ENCODE peak calls at places on chromosomes 1 and 21, in four cellular contexts. M is H1, I is mesendoderm, Z is H9. C is an unnamed sample.

GRCh38 chr1:61247881-61248752 is 165.8 kb downstream of the NFIA start:
- DNase-seq in M (no peak), I (no peak), Z (no peak), C (no peak)

GRCh38 chr1:156238248-156238647 is 3.7 kb upstream of the BGLAP start:
- DNase-seq in Z (no peak), I (no peak), M (no peak), C (no peak)

GRCh38 chr1:43285269-43285986 is at the start of gene C1orf210:
- DNase-seq in M (peak; percentile 93), I (peak; percentile 87), Z (peak; percentile 96), C (no peak)

GRCh38 chr21:44892095-44892494 is 18.6 kb upstream of the PTTG1IP start:
- DNase-seq in I (no peak), M (no peak), Z (no peak), C (no peak)

GRCh38 chr1:7770620-7770938 is 517 bp upstream of the VAMP3 start:
- DNase-seq in M (no peak), I (no peak), Z (no peak), C (no peak)

GRCh38 chr1:154808909-154809262 is 61.2 kb downstream of the KCNN3 start:
- DNase-seq in Z (no peak), M (no peak), I (no peak), C (peak; percentile 1)

GRCh38 chr21:45822002-45822397 is 159.6 kb upstream of the COL6A1 start:
- DNase-seq in I (no peak), M (no peak), Z (no peak), C (no peak)

GRCh38 chr1:26472330-26472900 is at the start of gene HMGN2:
- DNase-seq in Z (peak; percentile 88), I (peak; percentile 96), M (peak; percentile 92), C (peak; percentile 78)

GRCh38 chr1:236150291-236150940 is 8.1 kb downstream of the GPR137B start:
- DNase-seq in Z (no peak), M (no peak), I (no peak), C (no peak)

GRCh38 chr1:220999872-221000863 is 120.9 kb downstream of the HLX start:
- DNase-seq in Z (no peak), I (no peak), M (no peak), C (no peak)

GRCh38 chr1:9271861-9272595 is 20.7 kb upstream of the SPSB1 start:
- DNase-seq in I (no peak), Z (no peak), M (no peak), C (no peak)
- H2BK15ac ChIP-seq in I (no peak overlapping the region), Z (no peak overlapping the region), M (no peak overlapping the region), C (peak overlapping the region; percentile 25)

GRCh38 chr1:162113419-162113818 is 43.9 kb downstream of the NOS1AP start:
- DNase-seq in Z (no peak), I (no peak), M (no peak), C (no peak)

GRCh38 chr1:162117039-162117816 is 47.7 kb downstream of the NOS1AP start:
- DNase-seq in I (no peak), Z (no peak), M (no peak), C (no peak)

DNA sequence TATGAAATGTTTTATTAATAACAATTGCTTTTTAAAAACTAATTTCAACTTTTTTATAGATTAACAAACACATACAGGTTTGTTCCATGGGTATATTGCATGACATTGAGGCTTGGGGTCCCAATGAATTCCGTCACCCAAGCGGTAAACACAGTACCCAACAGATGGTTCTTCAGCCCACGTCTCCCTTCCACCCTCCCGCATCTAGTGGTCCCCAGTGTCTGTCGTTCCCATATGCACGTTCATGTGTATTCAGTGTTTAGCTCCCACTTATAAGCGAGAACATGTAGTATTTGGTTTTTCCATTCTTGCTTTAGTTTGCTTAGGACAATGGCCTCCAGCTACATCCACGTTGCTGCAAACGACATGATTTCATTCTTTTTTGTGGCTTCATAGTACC is 48.6 kb downstream of the NOS1AP start:
- DNase-seq in Z (no peak), M (no peak), I (no peak), C (no peak)
- H2BK15ac ChIP-seq in Z (no peak overlapping the region), M (no peak overlapping the region), I (no peak overlapping the region), C (no peak overlapping the region)

DNA sequence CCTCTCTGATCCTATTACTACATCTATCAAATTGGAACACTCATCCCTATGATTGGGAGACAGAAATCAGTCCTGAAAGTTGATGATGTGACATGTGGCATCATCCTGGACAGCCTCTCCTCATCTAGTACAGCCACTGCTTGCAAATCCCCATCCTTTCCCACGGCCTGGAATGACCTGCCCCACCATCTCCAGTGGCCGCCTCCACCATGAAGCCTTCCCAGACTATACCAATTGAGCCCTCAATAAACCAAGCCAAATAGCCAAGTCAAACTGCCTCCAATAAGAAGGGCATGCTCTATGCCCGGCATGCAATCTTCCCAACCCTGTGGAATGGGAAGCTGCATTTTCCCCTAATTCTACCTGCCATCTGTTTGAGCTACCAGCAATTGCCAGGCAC is 561 bp upstream of the ARHGEF19 start:
- DNase-seq in I (no peak), Z (no peak), M (no peak), C (no peak)
- H2BK15ac ChIP-seq in I (no peak overlapping the region), Z (no peak overlapping the region), M (peak overlapping the region; percentile 25), C (no peak overlapping the region)

GRCh38 chr1:37478890-37479254 is 4.5 kb downstream of the ZC3H12A start:
- DNase-seq in M (no peak), I (no peak), Z (no peak), C (peak; percentile 50)
- H2BK15ac ChIP-seq in M (no peak overlapping the region), I (no peak overlapping the region), Z (no peak overlapping the region), C (peak overlapping the region; percentile 83)

GRCh38 chr1:12630946-12631540 is 12.8 kb upstream of the AADACL4 start:
- DNase-seq in I (no peak), Z (no peak), M (no peak), C (no peak)
- H2BK15ac ChIP-seq in I (no peak overlapping the region), Z (no peak overlapping the region), M (peak overlapping the region; percentile 47), C (no peak overlapping the region)

GRCh38 chr1:226609836-226610455 is 61.4 kb downstream of the STUM start:
- DNase-seq in Z (no peak), M (no peak), I (no peak), C (no peak)

GRCh38 chr1:226608699-226609505 is 60.3 kb downstream of the STUM start:
- DNase-seq in Z (peak; percentile 89), I (peak; percentile 83), M (peak; percentile 88), C (peak; percentile 59)

GRCh38 chr1:226611301-226611700 is 62.7 kb downstream of the STUM start:
- DNase-seq in I (peak; percentile 50), Z (peak; percentile 66), M (no peak), C (no peak)

GRCh38 chr1:226607821-226608220 is 59.3 kb downstream of the STUM start:
- DNase-seq in M (no peak), I (no peak), Z (no peak), C (no peak)

GRCh38 chr1:226610671-226611070 is 62.1 kb downstream of the STUM start:
- DNase-seq in I (no peak), M (no peak), Z (no peak), C (no peak)
- H2BK15ac ChIP-seq in I (no peak overlapping the region), M (peak overlapping the region; percentile 61), Z (peak overlapping the region; percentile 24), C (no peak overlapping the region)

DNA sequence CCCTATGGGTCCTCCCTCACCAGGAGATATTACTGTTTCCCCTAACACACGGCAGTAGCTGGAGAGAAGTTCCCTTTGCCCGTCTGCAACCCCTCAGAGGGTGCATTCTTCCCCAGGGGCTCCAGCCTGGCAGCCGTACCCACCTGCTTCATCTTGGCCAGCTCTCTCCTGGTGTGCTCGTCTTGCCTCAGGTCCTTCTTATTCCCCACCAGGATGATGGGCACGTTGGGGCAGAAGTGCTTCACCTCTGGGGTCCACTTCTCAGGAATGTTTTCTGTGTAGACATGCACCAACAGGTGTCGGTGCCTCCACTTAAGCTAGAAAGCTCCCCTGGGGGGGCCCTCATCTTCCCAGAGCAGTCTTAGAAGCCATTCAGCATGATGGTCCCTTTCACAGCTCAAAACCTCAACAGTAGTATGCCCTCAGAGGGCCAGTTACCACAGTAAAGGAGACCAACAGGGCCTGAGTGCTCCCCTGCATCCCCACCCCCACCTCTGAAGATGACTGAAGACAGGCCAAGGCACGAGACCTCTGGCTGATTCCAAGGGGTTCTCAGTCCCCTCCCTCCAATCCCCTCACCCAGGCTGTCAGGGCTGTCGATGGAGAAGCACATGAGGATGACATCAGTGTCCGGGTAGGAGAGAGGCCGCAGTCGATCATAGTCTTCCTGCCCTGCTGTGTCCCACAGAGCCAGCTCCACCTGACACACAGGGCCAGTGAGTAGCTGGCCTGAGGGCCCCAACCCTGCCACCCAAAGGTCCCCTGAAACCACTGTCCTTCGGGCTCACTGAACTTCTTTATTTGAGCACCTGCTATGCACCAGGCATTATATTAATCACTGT is 4.3 kb downstream of the RHOC start:
- DNase-seq in I (no peak), Z (no peak), M (no peak), C (no peak)
- H2BK15ac ChIP-seq in I (no peak overlapping the region), Z (no peak overlapping the region), M (no peak overlapping the region), C (no peak overlapping the region)

C was measured in IMR-90.